ENCODE peak calls at places on chromosomes 6 and 20, in seven cellular contexts. G, I, O, A, C, H and V are unnamed samples.

GRCh38 chr6:159267165-159267564 is 98.0 kb downstream of the FNDC1 start:
- DNase-seq in G (no peak), H (no peak), I (no peak), C (no peak), A (no peak), O (no peak), V (no peak)

GRCh38 chr20:12383770-12384304 is 466.1 kb downstream of the BTBD3 start:
- DNase-seq in H (no peak), A (no peak), G (no peak), O (no peak), I (no peak), C (no peak), V (no peak)

GRCh38 chr6:14466278-14466677 is 348.7 kb downstream of the CD83 start:
- DNase-seq in G (no peak), I (no peak), C (peak; percentile 58), O (no peak), A (no peak), H (no peak), V (no peak)

GRCh38 chr6:22145294-22145693 is 151.5 kb downstream of the PRL start:
- DNase-seq in A (no peak), I (no peak), H (no peak), C (no peak), G (no peak), O (no peak), V (no peak)

GRCh38 chr20:40286991-40287531 is 402.0 kb downstream of the MAFB start:
- DNase-seq in I (peak; percentile 96), A (peak; percentile 70), H (no peak), C (no peak), O (peak; percentile 74), G (peak; percentile 68), V (peak; percentile 86)

GRCh38 chr6:71349395-71349794 is 60.8 kb downstream of the OGFRL1 start:
- DNase-seq in H (peak; percentile 2), O (no peak), G (no peak), C (peak; percentile 62), I (no peak), A (no peak), V (no peak)

GRCh38 chr20:24677626-24678328 is 208.3 kb downstream of the SYNDIG1 start:
- DNase-seq in H (no peak), O (no peak), I (no peak), G (peak; percentile 54), A (no peak), C (no peak), V (no peak)

GRCh38 chr20:1146957-1147356 is 28.6 kb downstream of the PSMF1 start:
- DNase-seq in G (no peak), I (no peak), O (no peak), H (no peak), C (no peak), A (no peak), V (no peak)

GRCh38 chr6:116933488-116933887 is 56.4 kb downstream of the RFX6 start:
- DNase-seq in C (no peak), A (no peak), H (no peak), O (no peak), G (no peak), I (no peak), V (no peak)

GRCh38 chr20:43949741-43950618 is 35.3 kb downstream of the TOX2 start:
- DNase-seq in I (no peak), G (peak; percentile 91), A (peak; percentile 59), C (no peak), H (no peak), O (peak; percentile 31), V (no peak)

GRCh38 chr20:47843886-47844567 is 58.7 kb upstream of the SULF2 start:
- DNase-seq in H (peak; percentile 28), I (no peak), O (no peak), C (no peak), A (no peak), G (no peak), V (no peak)

GRCh38 chr6:133286765-133287164 is 45.6 kb downstream of the EYA4 start:
- DNase-seq in O (no peak), G (no peak), A (no peak), H (no peak), C (peak; percentile 27), I (no peak), V (no peak)

GRCh38 chr6:170232186-170233002 is 58.5 kb downstream of the DLL1 start:
- DNase-seq in O (no peak), C (peak; percentile 62), I (no peak), G (no peak), A (no peak), H (no peak), V (no peak)

GRCh38 chr20:16476032-16476431 is 97.2 kb downstream of the KIF16B start:
- DNase-seq in C (peak; percentile 62), G (no peak), O (no peak), H (peak; percentile 76), A (no peak), I (peak; percentile 8), V (no peak)

DNA sequence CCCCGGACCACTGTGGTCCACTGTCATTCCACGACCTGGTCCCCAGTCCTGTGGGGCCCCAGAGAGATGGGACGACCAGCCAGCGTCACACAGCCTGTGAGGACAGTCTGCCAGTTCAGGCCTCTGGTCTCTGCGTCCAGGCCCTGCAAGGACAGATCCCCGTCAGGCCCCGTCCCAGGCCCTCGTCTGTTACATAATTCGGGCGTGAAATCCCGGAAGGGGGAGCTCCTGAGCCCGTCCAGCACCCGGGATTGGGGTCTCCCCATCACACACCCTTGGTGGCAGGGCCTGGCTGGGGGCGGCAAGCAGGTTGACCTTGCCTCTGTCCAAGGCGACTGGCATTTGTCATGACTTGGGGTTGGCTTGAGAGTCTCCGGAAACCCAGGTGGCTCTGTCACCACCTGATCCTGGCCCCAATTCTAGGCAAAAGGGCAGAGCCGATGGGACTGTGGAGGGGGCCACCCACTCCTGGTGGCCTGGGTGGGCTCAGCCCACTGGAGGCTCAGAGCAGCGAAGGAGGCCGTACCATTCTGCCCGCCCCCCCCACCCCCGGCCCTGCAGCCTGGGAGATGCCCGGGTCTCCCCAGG is 73.8 kb upstream of the GATA5 start:
- DNase-seq in I (no peak), G (no peak), C (no peak), A (no peak), H (no peak), O (no peak), V (no peak)
- TF ChIP-seq CTCF in I (no peak), G (no peak), C (no peak), A (no peak), H (peak; percentile 60), O (no peak), V (no peak)

DNA sequence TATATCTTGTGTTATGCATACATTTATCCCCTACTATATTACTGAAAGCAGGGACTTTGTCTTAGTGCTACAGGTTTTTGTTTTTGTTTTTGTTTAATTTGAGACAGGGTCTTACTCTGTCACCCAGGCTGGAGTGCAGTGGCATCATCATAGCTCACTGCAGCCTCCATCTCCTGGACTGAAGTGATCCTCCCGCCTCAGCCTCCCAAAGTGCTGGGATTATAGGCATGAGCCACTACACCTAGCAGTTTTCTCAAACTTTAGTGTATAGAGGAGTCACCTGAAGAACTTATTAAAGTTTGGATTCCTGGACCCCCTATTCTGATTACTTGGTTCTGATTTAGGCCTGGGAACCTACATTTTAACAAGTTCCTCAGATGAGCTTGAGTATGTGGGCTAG is 51.9 kb downstream of the CBFA2T2 start:
- DNase-seq in A (no peak), C (no peak), G (no peak), I (no peak), H (no peak), O (no peak), V (no peak)
- H3K4me3 ChIP-seq in A (no peak overlapping the region), C (no peak overlapping the region), G (no peak overlapping the region), I (no peak overlapping the region), H (no peak overlapping the region), O (no peak overlapping the region), V (no peak overlapping the region)

GRCh38 chr20:58405504-58406291 is 16.7 kb downstream of the VAPB start:
- DNase-seq in C (no peak), H (no peak), O (no peak), A (no peak), I (no peak), G (no peak), V (no peak)

GRCh38 chr20:58402305-58402704 is 13.3 kb downstream of the VAPB start:
- DNase-seq in O (no peak), C (no peak), G (no peak), A (no peak), H (no peak), I (no peak), V (no peak)

GRCh38 chr20:58401123-58401639 is 12.2 kb downstream of the VAPB start:
- DNase-seq in H (no peak), I (no peak), A (no peak), C (no peak), O (no peak), G (no peak), V (no peak)

GRCh38 chr20:58402827-58403226 is 13.8 kb downstream of the VAPB start:
- DNase-seq in A (no peak), O (no peak), I (no peak), H (no peak), G (no peak), C (no peak), V (no peak)

DNA sequence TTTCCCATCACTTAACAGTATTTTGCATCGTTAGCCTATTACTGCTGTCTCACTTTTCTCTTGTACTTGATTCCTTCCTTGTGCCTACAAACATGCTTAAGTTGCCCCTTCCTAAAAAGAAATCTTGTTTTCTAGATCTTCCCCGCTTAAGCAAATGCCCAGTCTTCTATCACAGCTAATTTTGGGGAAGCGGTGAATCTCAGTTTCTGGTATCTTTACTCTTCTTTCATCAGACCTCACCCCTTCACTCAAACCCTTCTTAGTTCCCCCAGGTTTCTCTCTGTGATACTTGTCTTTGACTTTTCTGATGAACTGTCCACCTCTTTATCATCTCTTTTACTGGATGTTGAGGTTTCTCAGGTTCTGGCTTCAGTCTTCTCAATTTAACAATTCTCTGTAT is 14.2 kb downstream of the VAPB start:
- DNase-seq in I (no peak), C (no peak), A (no peak), H (no peak), G (no peak), O (no peak), V (no peak)
- H3K4me1 ChIP-seq in I (no peaks in the 10 kb centered on the region), C (peaks cover 7% of the 10 kb centered on the region), A (peaks cover 6% of the 10 kb centered on the region), H (peaks cover 48% of the 10 kb centered on the region), G (peaks cover 97% of the 10 kb centered on the region), O (peaks cover 69% of the 10 kb centered on the region), V (peaks cover 74% of the 10 kb centered on the region)

DNA sequence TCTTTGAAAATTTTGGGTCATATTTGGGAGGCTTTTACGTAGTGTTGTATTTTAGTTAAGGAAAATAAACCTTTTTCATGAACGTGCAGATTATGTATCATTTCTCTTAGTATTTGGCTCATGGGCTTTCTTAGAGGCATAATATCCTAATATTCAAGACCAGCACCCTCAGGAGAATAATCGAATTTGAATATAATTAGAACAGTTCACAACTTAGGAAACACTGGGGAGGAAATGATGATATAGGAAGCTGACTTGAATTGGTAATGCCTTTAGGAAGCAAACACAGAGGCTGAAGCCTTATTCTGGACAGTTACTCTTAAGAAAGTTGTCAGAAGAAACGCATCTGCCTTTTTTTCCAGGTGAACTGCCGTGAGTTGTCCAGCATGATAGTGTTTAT is at the start of gene GFRAL:
- DNase-seq in A (no peak), G (no peak), H (no peak), O (no peak), I (no peak), C (no peak), V (no peak)
- TF ChIP-seq CTCF in A (no peak), G (no peak), H (no peak), O (no peak), I (no peak), C (no peak), V (no peak)